ENCODE peak calls at places on chromosome 2, in eight cellular contexts. One of them, this sample, is unnamed.

GRCh38 chr2:74138952-74139323 is 8.8 kb downstream of the BOLA3 start:
- DNase-seq in BJ: no peak
- DNase-seq in heart right ventricle: no peak
- DNase-seq in astrocyte of the spinal cord: no peak
- DNase-seq in right lobe of liver: no peak
- DNase-seq in neural progenitor cell: peak; percentile 15
- DNase-seq in fibroblast of lung: no peak
- DNase-seq in fibroblast of the aortic adventitia: no peak
- DNase-seq in this sample: no peak

GRCh38 chr2:4381773-4382172 is 678.4 kb downstream of the DCDC2C start:
- DNase-seq in BJ: no peak
- DNase-seq in astrocyte of the spinal cord: no peak
- DNase-seq in fibroblast of lung: no peak
- DNase-seq in heart right ventricle: no peak
- DNase-seq in neural progenitor cell: peak; percentile 10
- DNase-seq in right lobe of liver: no peak
- DNase-seq in fibroblast of the aortic adventitia: no peak
- DNase-seq in this sample: no peak

GRCh38 chr2:32591669-32592463 is 36.0 kb upstream of the TTC27 start:
- DNase-seq in right lobe of liver: no peak
- DNase-seq in neural progenitor cell: no peak
- DNase-seq in fibroblast of lung: peak; percentile 7
- DNase-seq in heart right ventricle: no peak
- DNase-seq in BJ: no peak
- DNase-seq in fibroblast of the aortic adventitia: peak; percentile 25
- DNase-seq in astrocyte of the spinal cord: peak; percentile 27
- DNase-seq in this sample: peak; percentile 50

GRCh38 chr2:28366496-28367282 is 26.0 kb upstream of the FOSL2 start:
- DNase-seq in fibroblast of the aortic adventitia: peak; percentile 47
- DNase-seq in BJ: no peak
- DNase-seq in fibroblast of lung: peak; percentile 62
- DNase-seq in astrocyte of the spinal cord: no peak
- DNase-seq in right lobe of liver: no peak
- DNase-seq in neural progenitor cell: no peak
- DNase-seq in heart right ventricle: peak; percentile 25
- DNase-seq in this sample: peak; percentile 72

GRCh38 chr2:216017365-216017764 is 4.0 kb upstream of the MREG start:
- DNase-seq in right lobe of liver: peak; percentile 48
- DNase-seq in heart right ventricle: no peak
- DNase-seq in astrocyte of the spinal cord: no peak
- DNase-seq in fibroblast of the aortic adventitia: no peak
- DNase-seq in BJ: no peak
- DNase-seq in neural progenitor cell: no peak
- DNase-seq in fibroblast of lung: no peak
- DNase-seq in this sample: no peak

GRCh38 chr2:86499326-86499725 is 58.2 kb downstream of the KDM3A start:
- DNase-seq in fibroblast of lung: peak; percentile 15
- DNase-seq in neural progenitor cell: no peak
- DNase-seq in astrocyte of the spinal cord: no peak
- DNase-seq in heart right ventricle: no peak
- DNase-seq in fibroblast of the aortic adventitia: no peak
- DNase-seq in BJ: no peak
- DNase-seq in right lobe of liver: no peak
- DNase-seq in this sample: no peak

GRCh38 chr2:173898996-173899395 is 66.2 kb downstream of the SP3 start:
- DNase-seq in heart right ventricle: no peak
- DNase-seq in BJ: no peak
- DNase-seq in right lobe of liver: no peak
- DNase-seq in fibroblast of lung: no peak
- DNase-seq in fibroblast of the aortic adventitia: no peak
- DNase-seq in neural progenitor cell: no peak
- DNase-seq in astrocyte of the spinal cord: no peak
- DNase-seq in this sample: no peak

GRCh38 chr2:224009605-224010330 is 29.3 kb downstream of the SERPINE2 start:
- DNase-seq in heart right ventricle: no peak
- DNase-seq in fibroblast of the aortic adventitia: peak; percentile 53
- DNase-seq in fibroblast of lung: peak; percentile 17
- DNase-seq in BJ: no peak
- DNase-seq in astrocyte of the spinal cord: peak; percentile 41
- DNase-seq in neural progenitor cell: no peak
- DNase-seq in right lobe of liver: no peak
- DNase-seq in this sample: peak; percentile 56

GRCh38 chr2:85888745-85889647 is at the start of gene ST3GAL5:
- DNase-seq in fibroblast of the aortic adventitia: peak; percentile 86
- DNase-seq in right lobe of liver: peak; percentile 95
- DNase-seq in neural progenitor cell: peak; percentile 94
- DNase-seq in BJ: no peak
- DNase-seq in heart right ventricle: peak; percentile 90
- DNase-seq in astrocyte of the spinal cord: peak; percentile 83
- DNase-seq in fibroblast of lung: peak; percentile 77
- DNase-seq in this sample: peak; percentile 88

GRCh38 chr2:3433339-3433699 is 53.8 kb downstream of the TRAPPC12 start:
- DNase-seq in astrocyte of the spinal cord: no peak
- DNase-seq in heart right ventricle: no peak
- DNase-seq in neural progenitor cell: no peak
- DNase-seq in fibroblast of lung: no peak
- DNase-seq in fibroblast of the aortic adventitia: no peak
- DNase-seq in right lobe of liver: no peak
- DNase-seq in BJ: no peak
- DNase-seq in this sample: no peak

GRCh38 chr2:241891315-241891987 is 21.9 kb downstream of the RTP5 start:
- DNase-seq in heart right ventricle: no peak
- DNase-seq in right lobe of liver: no peak
- DNase-seq in fibroblast of lung: no peak
- DNase-seq in fibroblast of the aortic adventitia: no peak
- DNase-seq in astrocyte of the spinal cord: no peak
- DNase-seq in neural progenitor cell: no peak
- DNase-seq in BJ: no peak
- DNase-seq in this sample: no peak

GRCh38 chr2:27369471-27370025 is 590 bp downstream of the EIF2B4 start:
- DNase-seq in fibroblast of the aortic adventitia: peak; percentile 64
- DNase-seq in neural progenitor cell: no peak
- DNase-seq in astrocyte of the spinal cord: peak; percentile 63
- DNase-seq in fibroblast of lung: peak; percentile 54
- DNase-seq in heart right ventricle: peak; percentile 52
- DNase-seq in right lobe of liver: no peak
- DNase-seq in BJ: no peak
- DNase-seq in this sample: peak; percentile 56

DNA sequence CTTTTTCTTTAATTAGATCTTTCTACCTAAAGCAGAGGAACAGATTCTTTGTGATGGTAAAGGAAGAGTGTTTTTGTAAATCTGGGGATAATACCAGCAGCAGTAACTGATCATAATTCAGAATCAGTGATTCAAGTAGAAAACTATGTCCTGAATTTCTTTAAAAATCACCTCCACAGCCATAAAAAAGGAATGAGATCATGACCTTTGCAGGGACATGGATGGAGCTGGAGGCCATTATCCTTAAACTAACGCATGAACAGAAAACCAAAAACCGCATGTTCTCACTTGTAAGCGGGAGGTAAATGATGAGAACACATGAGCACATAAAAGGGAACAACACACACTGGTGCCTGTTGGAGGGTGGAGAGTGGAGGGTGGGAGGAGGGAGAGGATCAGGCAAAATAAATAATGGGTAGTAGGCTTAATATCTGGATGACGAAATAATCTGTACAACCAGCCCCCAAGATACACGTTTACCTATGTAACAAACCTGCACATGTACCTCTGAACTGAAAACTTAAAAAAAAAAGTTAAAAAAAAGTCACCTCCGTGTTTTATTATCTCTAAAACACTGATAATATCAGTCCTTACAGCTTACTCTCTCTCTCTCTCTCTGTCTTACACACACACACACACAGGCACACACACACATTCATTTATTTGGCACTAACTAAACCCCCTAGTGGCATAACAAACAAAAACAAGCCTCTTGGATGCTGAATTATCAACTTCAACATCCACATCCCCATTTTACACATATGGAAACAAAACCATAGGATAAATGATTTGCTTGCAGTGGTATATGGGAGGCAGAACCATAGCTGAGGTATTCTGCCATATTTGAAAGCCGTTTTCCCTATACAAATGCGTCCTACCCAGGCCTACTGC is 1.4 kb downstream of the TM4SF20 start:
- DNase-seq in right lobe of liver: no peak
- DNase-seq in astrocyte of the spinal cord: no peak
- DNase-seq in fibroblast of lung: no peak
- DNase-seq in BJ: no peak
- DNase-seq in neural progenitor cell: no peak
- DNase-seq in fibroblast of the aortic adventitia: no peak
- DNase-seq in heart right ventricle: no peak
- DNase-seq in this sample: no peak
- H3K4me3 ChIP-seq in right lobe of liver: no peak overlapping the region
- H3K4me3 ChIP-seq in astrocyte of the spinal cord: no peak overlapping the region
- H3K4me3 ChIP-seq in fibroblast of lung: no peak overlapping the region
- H3K4me3 ChIP-seq in BJ: no peak overlapping the region
- H3K4me3 ChIP-seq in neural progenitor cell: no peak overlapping the region
- H3K4me3 ChIP-seq in fibroblast of the aortic adventitia: no peak overlapping the region
- H3K4me3 ChIP-seq in heart right ventricle: no peak overlapping the region
- H3K4me3 ChIP-seq in this sample: no peak overlapping the region

GRCh38 chr2:24048662-24049484 is 668 bp upstream of the FKBP1B start:
- DNase-seq in fibroblast of lung: no peak
- DNase-seq in astrocyte of the spinal cord: no peak
- DNase-seq in heart right ventricle: no peak
- DNase-seq in BJ: no peak
- DNase-seq in right lobe of liver: no peak
- DNase-seq in fibroblast of the aortic adventitia: no peak
- DNase-seq in neural progenitor cell: peak; percentile 19
- DNase-seq in this sample: no peak

GRCh38 chr2:24046599-24046929 is 627 bp downstream of the WDCP start:
- DNase-seq in astrocyte of the spinal cord: no peak
- DNase-seq in fibroblast of the aortic adventitia: peak; percentile 17
- DNase-seq in fibroblast of lung: no peak
- DNase-seq in right lobe of liver: no peak
- DNase-seq in BJ: no peak
- DNase-seq in neural progenitor cell: no peak
- DNase-seq in heart right ventricle: no peak
- DNase-seq in this sample: no peak

GRCh38 chr2:24047703-24048033 is 477 bp upstream of the WDCP start:
- DNase-seq in astrocyte of the spinal cord: no peak
- DNase-seq in right lobe of liver: no peak
- DNase-seq in heart right ventricle: no peak
- DNase-seq in fibroblast of the aortic adventitia: no peak
- DNase-seq in fibroblast of lung: no peak
- DNase-seq in BJ: no peak
- DNase-seq in neural progenitor cell: no peak
- DNase-seq in this sample: no peak

GRCh38 chr2:24045511-24046508 is 1.4 kb downstream of the WDCP start:
- DNase-seq in neural progenitor cell: no peak
- DNase-seq in BJ: no peak
- DNase-seq in fibroblast of the aortic adventitia: no peak
- DNase-seq in astrocyte of the spinal cord: no peak
- DNase-seq in right lobe of liver: no peak
- DNase-seq in fibroblast of lung: no peak
- DNase-seq in heart right ventricle: no peak
- DNase-seq in this sample: no peak

DNA sequence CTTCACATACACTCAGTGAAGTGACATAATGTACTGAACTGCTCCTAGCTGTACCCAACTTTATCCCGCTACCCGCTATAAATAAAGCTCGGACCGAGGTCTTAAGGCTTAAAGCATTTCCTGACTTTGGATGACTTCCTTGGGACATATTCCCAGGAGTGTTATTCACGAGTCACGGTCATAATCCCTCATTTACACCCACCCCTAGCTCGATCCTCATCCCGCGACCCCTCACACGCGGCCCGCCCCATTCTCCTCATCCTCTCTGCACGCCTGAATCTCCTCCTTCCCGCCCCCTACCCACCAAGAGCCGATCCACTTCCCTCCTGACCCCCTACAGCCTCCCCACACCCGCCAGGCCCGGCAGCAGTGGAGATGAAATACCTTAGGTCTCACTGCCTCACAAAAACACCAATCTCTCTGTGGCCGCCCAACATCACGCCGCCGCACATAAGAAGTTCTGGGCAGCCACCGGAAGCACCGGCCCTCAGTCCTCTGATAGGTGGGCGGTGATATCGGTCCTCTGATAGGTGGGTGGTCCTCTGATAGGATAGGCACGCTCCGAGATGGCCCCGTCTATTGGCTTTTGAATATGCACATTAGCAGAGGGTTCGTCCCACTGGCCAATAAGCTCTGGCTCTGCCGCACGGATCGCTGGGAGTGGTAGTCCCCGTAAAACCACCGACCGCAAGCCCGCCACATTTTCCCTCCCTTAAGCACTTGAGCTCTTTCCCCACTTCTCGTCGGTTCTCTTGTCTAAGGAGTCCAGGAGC is at the start of gene WDCP:
- DNase-seq in fibroblast of the aortic adventitia: peak; percentile 99
- DNase-seq in neural progenitor cell: peak; percentile 99
- DNase-seq in right lobe of liver: peak; percentile 93
- DNase-seq in heart right ventricle: peak; percentile 97
- DNase-seq in fibroblast of lung: peak; percentile 98
- DNase-seq in astrocyte of the spinal cord: peak; percentile 99
- DNase-seq in BJ: peak; percentile 97
- DNase-seq in this sample: peak; percentile 99
- TF ChIP-seq CTCF in fibroblast of the aortic adventitia: no peak
- TF ChIP-seq CTCF in neural progenitor cell: no peak
- TF ChIP-seq CTCF in right lobe of liver: no peak
- TF ChIP-seq CTCF in heart right ventricle: no peak
- TF ChIP-seq CTCF in fibroblast of lung: no peak
- TF ChIP-seq CTCF in astrocyte of the spinal cord: no peak
- TF ChIP-seq CTCF in BJ: no peak
- TF ChIP-seq CTCF in this sample: no peak

GRCh38 chr2:200617089-200618050 is 31.6 kb downstream of the AOX1 start:
- DNase-seq in astrocyte of the spinal cord: no peak
- DNase-seq in heart right ventricle: no peak
- DNase-seq in BJ: no peak
- DNase-seq in fibroblast of the aortic adventitia: peak; percentile 87
- DNase-seq in fibroblast of lung: peak; percentile 41
- DNase-seq in neural progenitor cell: no peak
- DNase-seq in right lobe of liver: no peak
- DNase-seq in this sample: peak; percentile 86
- H3K4me3 ChIP-seq in astrocyte of the spinal cord: no peak overlapping the region
- H3K4me3 ChIP-seq in heart right ventricle: no peak overlapping the region
- H3K4me3 ChIP-seq in BJ: no peak overlapping the region
- H3K4me3 ChIP-seq in fibroblast of the aortic adventitia: no peak overlapping the region
- H3K4me3 ChIP-seq in fibroblast of lung: no peak overlapping the region
- H3K4me3 ChIP-seq in neural progenitor cell: no peak overlapping the region
- H3K4me3 ChIP-seq in right lobe of liver: no peak overlapping the region
- H3K4me3 ChIP-seq in this sample: no peak overlapping the region

DNA sequence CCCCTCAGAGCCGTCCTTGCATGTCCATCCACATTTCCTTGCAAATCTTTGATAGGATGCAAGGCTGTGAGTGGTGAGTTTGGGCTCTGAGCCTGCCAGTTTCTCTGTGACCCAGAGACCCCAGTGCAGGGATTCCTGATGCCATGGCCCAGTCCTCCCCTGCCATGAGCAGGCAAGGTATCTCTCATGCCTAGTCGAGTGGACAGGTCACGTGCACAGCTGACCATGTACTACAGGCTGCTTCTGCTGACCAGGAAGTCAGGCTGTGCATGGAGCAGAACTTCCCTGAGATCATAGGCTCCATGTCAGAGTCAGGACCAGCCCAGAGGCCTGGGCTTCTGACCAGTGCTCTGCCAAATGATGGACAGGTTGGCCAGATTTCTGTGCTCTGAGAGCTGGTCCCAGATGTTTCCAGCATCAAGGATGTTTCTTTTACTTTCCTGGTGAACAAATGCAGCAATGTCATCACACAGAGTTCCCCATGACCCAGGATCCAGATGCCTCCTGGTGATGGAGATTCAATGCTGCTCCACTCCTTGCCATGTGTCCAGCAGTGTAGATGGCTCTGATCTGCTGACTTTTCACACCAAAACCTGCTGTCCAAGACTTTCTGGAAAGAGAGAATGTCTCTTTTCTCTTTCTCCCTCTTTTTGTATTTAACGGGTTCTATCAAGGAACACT is 321.6 kb upstream of the HS6ST1 start:
- DNase-seq in heart right ventricle: no peak
- DNase-seq in right lobe of liver: no peak
- DNase-seq in fibroblast of the aortic adventitia: peak; percentile 16
- DNase-seq in BJ: no peak
- DNase-seq in astrocyte of the spinal cord: no peak
- DNase-seq in fibroblast of lung: peak; percentile 25
- DNase-seq in neural progenitor cell: no peak
- DNase-seq in this sample: no peak
- TF ChIP-seq CTCF in heart right ventricle: no peak
- TF ChIP-seq CTCF in right lobe of liver: no peak
- TF ChIP-seq CTCF in fibroblast of the aortic adventitia: peak; percentile 6
- TF ChIP-seq CTCF in BJ: peak; percentile 17
- TF ChIP-seq CTCF in astrocyte of the spinal cord: no peak
- TF ChIP-seq CTCF in fibroblast of lung: peak; percentile 17
- TF ChIP-seq CTCF in neural progenitor cell: no peak
- TF ChIP-seq CTCF in this sample: no peak